ENCODE peak calls at places on chromosomes 1 and 21, in ten cellular contexts. G, Q, V, D, R, C, T, A, L and H are unnamed samples.

GRCh38 chr21:46256501-46256994 is 28.0 kb upstream of the LSS start:
- DNase-seq in G (no peak), Q (peak; percentile 48), V (no peak), D (no peak), R (no peak), C (peak; percentile 60), T (no peak), A (no peak), L (no peak), H (no peak)

GRCh38 chr1:52032124-52032784 is 1.4 kb downstream of the KTI12 start:
- DNase-seq in G (no peak), Q (no peak), V (no peak), D (no peak), R (no peak), C (no peak), T (no peak), A (no peak), L (no peak), H (no peak)

GRCh38 chr1:198678901-198679329 is 40.1 kb downstream of the PTPRC start:
- DNase-seq in G (no peak), Q (no peak), V (no peak), D (no peak), R (no peak), C (no peak), T (no peak), A (no peak), L (no peak), H (no peak)

GRCh38 chr1:158021721-158022120 is 28.3 kb downstream of the KIRREL1 start:
- DNase-seq in G (no peak), Q (no peak), V (no peak), D (no peak), R (no peak), C (no peak), T (no peak), A (no peak), L (no peak), H (no peak)

GRCh38 chr1:199512037-199512710 is 515.3 kb upstream of the NR5A2 start:
- DNase-seq in G (no peak), Q (no peak), V (no peak), D (no peak), R (no peak), C (no peak), T (no peak), A (no peak), L (peak; percentile 80), H (no peak)

GRCh38 chr1:101217148-101217547 is 19.7 kb upstream of the S1PR1 start:
- DNase-seq in G (no peak), Q (no peak), V (no peak), D (no peak), R (no peak), C (no peak), T (peak; percentile 61), A (no peak), L (no peak), H (no peak)

GRCh38 chr1:227729144-227729880 is 5.8 kb downstream of the JMJD4 start:
- DNase-seq in G (no peak), Q (no peak), V (no peak), D (no peak), R (no peak), C (no peak), T (peak; percentile 23), A (no peak), L (no peak), H (no peak)

GRCh38 chr1:233636503-233636877 is 22.6 kb downstream of the KCNK1 start:
- DNase-seq in G (no peak), Q (no peak), V (no peak), D (no peak), R (no peak), C (no peak), T (no peak), A (no peak), L (no peak), H (no peak)

GRCh38 chr1:9881838-9882249 is 28.2 kb downstream of the CTNNBIP1 start:
- DNase-seq in G (no peak), Q (no peak), V (no peak), D (peak; percentile 58), R (no peak), C (no peak), T (no peak), A (no peak), L (no peak), H (no peak)

GRCh38 chr1:68197891-68198290 is 34.4 kb downstream of the WLS start:
- DNase-seq in G (no peak), Q (no peak), V (no peak), D (no peak), R (no peak), C (no peak), T (no peak), A (no peak), L (no peak), H (no peak)

GRCh38 chr1:109617291-109617801 is 2.1 kb downstream of the GNAT2 start:
- DNase-seq in G (no peak), Q (no peak), V (no peak), D (peak; percentile 92), R (no peak), C (no peak), T (no peak), A (no peak), L (peak; percentile 45), H (no peak)

GRCh38 chr1:185157599-185158469 is 867 bp downstream of the SWT1 start:
- DNase-seq in G (no peak), Q (no peak), V (no peak), D (no peak), R (no peak), C (no peak), T (peak; percentile 2), A (no peak), L (peak; percentile 26), H (no peak)

GRCh38 chr1:183023601-183024351 is 556 bp downstream of the LAMC1 start:
- DNase-seq in G (peak; percentile 87), Q (peak; percentile 91), V (peak; percentile 85), D (no peak), R (peak; percentile 81), C (peak; percentile 57), T (peak; percentile 74), A (peak; percentile 81), L (peak; percentile 84), H (peak; percentile 67)

GRCh38 chr1:239126881-239127280 is 259.5 kb upstream of the CHRM3 start:
- DNase-seq in G (no peak), Q (no peak), V (no peak), D (no peak), R (no peak), C (no peak), T (no peak), A (no peak), L (no peak), H (no peak)

GRCh38 chr1:155858805-155859233 is 548 bp upstream of the SYT11 start:
- DNase-seq in G (no peak), Q (no peak), V (peak; percentile 42), D (peak; percentile 4), R (no peak), C (peak; percentile 12), T (no peak), A (no peak), L (no peak), H (peak; percentile 43)

GRCh38 chr21:17372200-17372599 is 140.6 kb upstream of the CXADR start:
- DNase-seq in G (no peak), Q (no peak), V (no peak), D (no peak), R (no peak), C (no peak), T (no peak), A (no peak), L (no peak), H (no peak)

GRCh38 chr1:8182034-8182761 is 135.7 kb upstream of the SLC45A1 start:
- DNase-seq in G (no peak), Q (no peak), V (no peak), D (peak; percentile 97), R (no peak), C (no peak), T (no peak), A (peak; percentile 66), L (no peak), H (no peak)

GRCh38 chr1:30777906-30778155 is 20.3 kb upstream of the LAPTM5 start:
- DNase-seq in G (no peak), Q (no peak), V (no peak), D (no peak), R (no peak), C (no peak), T (no peak), A (no peak), L (no peak), H (no peak)
- TF ChIP-seq CTCF in G (no peak), Q (peak; percentile 10), V (no peak), D (peak; percentile 57), R (no peak), C (no peak), T (peak; percentile 33), A (no peak), L (peak; percentile 29), H (no peak)

DNA sequence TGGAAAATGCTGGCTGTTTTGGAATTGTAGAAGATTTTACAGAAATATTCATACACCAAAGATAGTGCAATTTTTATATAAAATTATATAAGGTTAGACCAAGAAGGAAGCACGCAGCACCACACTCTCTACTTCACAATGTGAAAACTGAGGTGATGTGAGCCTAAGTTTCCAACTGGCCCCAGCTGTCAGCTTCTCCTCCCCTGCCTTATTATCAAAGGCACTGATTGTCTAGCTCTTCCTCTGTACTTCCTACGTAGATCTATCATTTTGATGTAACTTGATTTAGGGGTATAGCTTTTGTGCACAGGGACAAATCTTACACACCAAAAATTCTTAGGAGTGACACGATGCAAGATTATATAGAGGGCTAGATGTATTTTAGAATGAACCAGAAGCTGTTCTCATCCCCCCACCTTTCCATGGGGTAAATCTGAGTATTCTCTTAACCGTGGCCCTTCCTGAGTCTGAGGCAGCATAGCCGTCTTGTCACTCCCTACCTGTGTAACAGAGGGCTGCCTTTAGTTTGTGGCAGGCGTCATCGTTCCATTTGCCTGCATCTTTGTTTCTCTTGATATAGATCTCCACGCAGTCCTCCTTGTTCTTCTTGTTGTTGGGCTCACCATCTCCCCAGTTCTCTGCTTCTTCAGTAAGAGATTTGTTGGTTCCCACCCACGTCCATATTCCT is 3.4 kb downstream of the SELL start:
- DNase-seq in G (no peak), Q (no peak), V (no peak), D (no peak), R (no peak), C (no peak), T (no peak), A (no peak), L (no peak), H (no peak)
- H3K27me3 ChIP-seq in G (no peaks in the 10 kb centered on the region), Q (no peaks in the 10 kb centered on the region), V (no peaks in the 10 kb centered on the region), D (no peaks in the 10 kb centered on the region), R (no peaks in the 10 kb centered on the region), C (peaks cover 12% of the 10 kb centered on the region), T (peaks cover 57% of the 10 kb centered on the region), A (no peaks in the 10 kb centered on the region), L (peaks cover 23% of the 10 kb centered on the region), H (no peaks in the 10 kb centered on the region)

DNA sequence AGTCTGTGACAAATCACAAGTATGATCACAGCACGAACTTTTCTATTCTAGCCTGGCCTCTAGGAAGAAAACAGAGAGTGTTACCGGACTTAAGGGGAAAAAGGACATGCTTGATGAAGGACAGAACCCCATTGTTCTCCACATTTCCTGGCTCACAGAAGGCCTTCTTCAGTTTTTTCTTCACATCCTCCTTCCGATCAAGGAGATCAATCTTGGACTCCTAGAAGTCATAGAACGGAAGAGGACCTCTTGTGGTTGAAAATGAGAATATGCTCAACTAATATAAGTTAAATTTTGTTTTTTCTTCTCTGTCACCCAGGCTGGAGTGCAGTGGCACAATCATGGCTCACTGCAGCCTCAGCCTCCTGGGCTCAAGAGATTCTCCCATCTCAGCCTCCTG is 30.3 kb downstream of the YARS1 start:
- DNase-seq in G (no peak), Q (no peak), V (no peak), D (no peak), R (no peak), C (no peak), T (no peak), A (no peak), L (no peak), H (no peak)
- TF ChIP-seq CTCF in G (peak; percentile 23), Q (peak; percentile 37), V (no peak), D (peak; percentile 48), R (no peak), C (no peak), T (peak; percentile 27), A (no peak), L (peak; percentile 44), H (no peak)

GRCh38 chr1:94071956-94072355 is 49.0 kb downstream of the ABCA4 start:
- DNase-seq in G (no peak), Q (no peak), V (no peak), D (no peak), R (no peak), C (no peak), T (no peak), A (no peak), L (no peak), H (no peak)
- H3K27me3 ChIP-seq in G (no peaks in the 10 kb centered on the region), Q (no peaks in the 10 kb centered on the region), V (no peaks in the 10 kb centered on the region), D (no peaks in the 10 kb centered on the region), R (no peaks in the 10 kb centered on the region), C (no peaks in the 10 kb centered on the region), T (no peaks in the 10 kb centered on the region), A (no peaks in the 10 kb centered on the region), L (peaks cover 91% of the 10 kb centered on the region), H (no peaks in the 10 kb centered on the region)